ENCODE peak calls at places on chromosomes 12 and 14, in six cellular contexts. W is foreskin fibroblast, D is esophagus muscularis mucosa, F is choroid plexus epithelial cell, T is BJ, K is neural progenitor cell. X is an unnamed sample.

GRCh38 chr14:102510616-102511520 is 1.3 kb upstream of the ANKRD9 start:
- DNase-seq in K (peak; percentile 91), T (no peak), F (no peak), D (no peak), W (no peak), X (no peak)

GRCh38 chr14:104142136-104143041 is 4.0 kb downstream of the KIF26A start:
- DNase-seq in K (no peak), F (no peak), T (no peak), D (no peak), W (no peak), X (no peak)

GRCh38 chr14:72480465-72481243 is 413.2 kb downstream of the DPF3 start:
- DNase-seq in W (no peak), K (no peak), D (no peak), T (no peak), F (no peak), X (no peak)

GRCh38 chr12:100716949-100717732 is 77.4 kb upstream of the ANO4 start:
- DNase-seq in T (no peak), W (peak; percentile 48), K (peak; percentile 81), F (peak; percentile 23), D (no peak), X (no peak)

GRCh38 chr14:67385618-67386017 is 25.5 kb downstream of the EIF2S1 start:
- DNase-seq in W (no peak), K (no peak), T (no peak), F (no peak), D (no peak), X (peak; percentile 44)

GRCh38 chr12:68375701-68376469 is 43.7 kb upstream of the MDM1 start:
- DNase-seq in D (no peak), W (peak; percentile 75), T (no peak), K (no peak), F (peak; percentile 50), X (no peak)

GRCh38 chr12:102948941-102949352 is 8.5 kb upstream of the ASCL1 start:
- DNase-seq in W (peak; percentile 65), D (peak; percentile 92), T (no peak), F (peak; percentile 64), K (peak; percentile 77), X (no peak)

GRCh38 chr14:89121961-89122675 is 294.9 kb downstream of the FOXN3 start:
- DNase-seq in W (no peak), D (no peak), F (no peak), T (no peak), K (peak; percentile 84), X (no peak)

GRCh38 chr12:45268672-45269406 is 52.9 kb downstream of the ANO6 start:
- DNase-seq in K (peak; percentile 11), W (peak; percentile 92), D (peak; percentile 93), T (peak; percentile 64), F (peak; percentile 95), X (peak; percentile 88)

GRCh38 chr12:78118486-78118885 is 287.8 kb downstream of the NAV3 start:
- DNase-seq in K (no peak), W (no peak), T (no peak), F (peak; percentile 52), D (no peak), X (no peak)

GRCh38 chr12:24974216-24974615 is 25.3 kb upstream of the BCAT1 start:
- DNase-seq in K (no peak), T (no peak), F (no peak), W (no peak), D (peak; percentile 2), X (no peak)

GRCh38 chr12:1995205-1995896 is 8.9 kb downstream of the DCP1B start:
- DNase-seq in D (no peak), F (no peak), T (no peak), K (no peak), W (peak; percentile 29), X (no peak)

GRCh38 chr12:48510111-48510510 is 15.3 kb upstream of the OR8S1 start:
- DNase-seq in W (no peak), D (no peak), F (no peak), T (no peak), K (no peak), X (no peak)

GRCh38 chr12:53828598-53828997 is 76.8 kb upstream of the CISTR start:
- DNase-seq in K (no peak), F (no peak), W (no peak), D (no peak), T (no peak), X (peak; percentile 66)

GRCh38 chr14:75979071-75979571 is 2.7 kb downstream of the TGFB3 start:
- DNase-seq in T (no peak), F (peak; percentile 73), D (no peak), K (peak; percentile 60), W (peak; percentile 73), X (no peak)

GRCh38 chr12:130090564-130090963 is 71.7 kb upstream of the FZD10 start:
- DNase-seq in D (no peak), K (no peak), W (no peak), F (no peak), T (no peak), X (no peak)

GRCh38 chr14:81991998-81992397 is 458.3 kb upstream of the SEL1L start:
- DNase-seq in D (no peak), W (peak; percentile 0), F (peak; percentile 5), K (no peak), T (no peak), X (no peak)

GRCh38 chr12:49825360-49825970 is 2.7 kb downstream of the NCKAP5L start:
- DNase-seq in K (peak; percentile 37), F (peak; percentile 65), W (peak; percentile 86), D (no peak), T (no peak), X (peak; percentile 46)

GRCh38 chr14:101187816-101188570 is 284.5 kb upstream of the RTL1 start:
- DNase-seq in K (no peak), F (no peak), W (no peak), T (no peak), D (peak; percentile 62), X (no peak)

DNA sequence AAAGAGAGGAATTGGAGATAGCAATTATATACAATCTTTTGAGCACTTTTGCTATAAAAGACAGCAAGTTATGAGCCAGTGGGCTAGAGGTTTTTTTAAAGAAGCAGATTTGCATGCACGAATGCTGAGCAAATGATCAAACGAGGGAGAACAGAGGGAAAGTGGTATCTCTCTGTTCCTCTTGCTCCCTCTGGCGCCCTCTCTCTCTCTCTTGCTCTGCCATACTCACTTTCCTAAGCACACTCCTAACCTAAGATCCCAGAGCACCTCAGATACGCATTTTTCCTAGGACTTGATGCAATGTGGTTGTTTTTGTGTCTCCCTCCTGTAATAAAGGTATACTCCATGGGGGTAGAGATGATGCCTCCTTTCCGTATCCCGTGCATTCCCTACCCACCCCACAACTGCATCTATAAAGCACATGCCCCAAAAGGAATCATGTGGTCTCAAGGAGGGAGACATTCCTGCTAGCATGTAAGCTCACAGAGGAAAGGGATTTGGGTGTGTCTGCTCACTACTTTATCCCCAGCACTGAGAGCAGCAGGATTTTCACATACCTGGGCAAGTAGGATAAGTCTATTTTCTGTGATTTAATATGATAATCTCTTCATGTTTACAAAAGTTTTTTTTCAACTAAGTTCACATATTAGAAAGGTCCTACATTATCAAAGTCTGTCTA is 270.2 kb downstream of the SSPN start:
- DNase-seq in W (peak; percentile 9), F (peak; percentile 14), T (no peak), D (no peak), K (peak; percentile 10), X (no peak)
- TF ChIP-seq CTCF in W (no peak), F (peak; percentile 38), T (peak; percentile 13), D (no peak), K (peak; percentile 33), X (no peak)

DNA sequence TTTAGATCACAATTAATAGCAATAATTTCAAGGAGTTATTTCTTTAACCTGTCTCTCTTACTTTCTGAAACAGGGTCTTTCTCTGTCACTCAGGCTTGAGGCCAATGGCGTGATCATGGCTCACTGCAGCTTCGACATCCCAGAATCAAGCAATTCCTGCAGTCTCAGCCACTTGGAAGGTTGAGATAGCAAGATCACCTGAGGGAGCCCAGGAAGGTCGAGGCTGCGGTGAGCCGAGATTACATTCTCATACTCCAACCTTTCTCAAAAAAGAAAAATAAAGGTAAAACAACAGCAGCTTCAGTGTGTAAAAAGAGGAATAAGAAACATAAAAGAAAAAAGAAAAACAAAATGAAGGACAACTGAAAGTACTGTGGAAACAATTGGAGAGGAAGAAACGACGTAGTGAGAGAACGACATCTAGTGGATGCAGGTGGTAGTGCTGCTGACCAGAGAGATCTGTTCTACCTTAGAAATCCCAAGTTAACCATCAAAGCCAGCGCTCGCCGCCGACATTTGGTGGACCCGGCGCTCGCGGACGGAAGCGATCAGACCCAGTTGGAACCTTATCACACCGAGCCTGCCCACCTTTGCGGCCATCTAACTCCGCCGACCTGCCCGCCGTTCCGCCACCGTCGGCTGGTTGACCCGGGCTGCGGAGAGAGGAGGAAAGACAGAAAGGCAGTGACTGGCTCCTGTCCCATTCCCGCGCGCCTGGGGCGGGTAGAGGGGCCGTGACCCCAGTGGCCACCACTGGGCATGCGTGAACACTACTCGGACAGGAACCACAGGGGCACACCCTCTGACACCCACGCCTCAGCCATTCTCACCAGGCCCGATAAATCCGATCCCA is 196.1 kb downstream of the ALG10 start:
- DNase-seq in K (peak; percentile 65), W (peak; percentile 62), T (no peak), F (peak; percentile 75), D (no peak), X (peak; percentile 50)
- H3K4me3 ChIP-seq in K (peak overlapping the region; percentile 34), W (no peak overlapping the region), T (peak overlapping the region; percentile 16), F (peak overlapping the region; percentile 22), D (peak overlapping the region; percentile 30), X (peak overlapping the region; percentile 60)

DNA sequence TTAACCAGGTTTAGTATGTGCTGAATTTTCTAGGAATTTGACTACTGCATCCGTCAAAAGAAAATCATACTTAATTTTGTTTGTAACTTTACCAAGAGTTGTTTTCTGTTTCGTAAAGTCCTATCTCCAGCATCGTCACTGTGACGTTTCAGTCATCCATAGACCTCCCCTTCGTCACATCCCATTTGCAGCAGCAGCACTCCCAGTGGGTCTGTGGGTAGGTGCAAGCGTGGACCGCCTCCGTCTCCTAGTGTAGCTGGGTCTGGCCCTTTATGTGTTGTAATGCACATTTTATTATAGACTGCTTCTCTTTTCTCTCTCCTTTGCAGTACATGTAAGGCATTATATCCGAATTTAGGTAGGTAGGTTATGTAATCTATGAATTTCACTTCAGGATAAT is 41.0 kb downstream of the EVL start:
- DNase-seq in T (no peak), W (no peak), K (no peak), D (no peak), F (no peak), X (no peak)
- TF ChIP-seq CTCF in T (no peak), W (no peak), K (no peak), D (no peak), F (no peak), X (no peak)

GRCh38 chr12:572532-572899 is 90.7 kb downstream of the NINJ2 start:
- DNase-seq in F (peak; percentile 23), T (no peak), W (peak; percentile 28), K (no peak), D (no peak), X (peak; percentile 43)

GRCh38 chr12:571795-572531 is 91.3 kb downstream of the NINJ2 start:
- DNase-seq in T (no peak), W (peak; percentile 58), K (no peak), D (no peak), F (no peak), X (peak; percentile 38)

GRCh38 chr12:575129-575502 is 88.1 kb downstream of the NINJ2 start:
- DNase-seq in F (no peak), W (peak; percentile 53), D (no peak), T (no peak), K (no peak), X (peak; percentile 72)

GRCh38 chr12:574475-575128 is 88.6 kb downstream of the NINJ2 start:
- DNase-seq in F (no peak), D (no peak), K (no peak), W (peak; percentile 51), T (no peak), X (peak; percentile 81)

DNA sequence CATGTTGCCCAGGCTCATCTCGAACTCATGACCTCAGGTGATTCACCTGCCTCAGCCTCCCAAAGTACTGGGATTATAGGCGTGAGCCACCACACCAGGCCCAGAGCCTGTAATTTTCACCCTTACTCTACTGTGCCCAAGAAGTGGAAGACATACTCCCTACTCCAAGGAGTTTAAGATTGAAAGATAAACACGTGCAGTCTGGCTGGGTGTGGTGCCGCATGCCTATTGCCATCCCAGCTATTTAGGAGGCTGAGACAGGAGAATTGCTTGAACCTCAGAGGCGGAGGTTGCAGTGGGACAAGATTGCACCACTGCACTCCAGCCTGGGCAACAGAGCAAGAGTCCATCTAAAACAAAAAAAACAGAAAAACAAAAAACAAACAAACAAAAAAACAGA is 90.0 kb downstream of the NINJ2 start:
- DNase-seq in T (no peak), K (no peak), F (no peak), W (no peak), D (no peak), X (no peak)
- H3K4me3 ChIP-seq in T (no peak overlapping the region), K (no peak overlapping the region), F (no peak overlapping the region), W (no peak overlapping the region), D (no peak overlapping the region), X (no peak overlapping the region)